ENCODE peak calls at places on chromosome 1, in six cellular contexts. V, Y, I, W, P and N are unnamed samples.

GRCh38 chr1:207565546-207566468 is 69.8 kb downstream of the CR1 start:
- DNase-seq in V (peak; percentile 27), Y (no peak), I (no peak), W (no peak), P (no peak), N (no peak)

GRCh38 chr1:234778215-234779159 is 168.5 kb upstream of the IRF2BP2 start:
- DNase-seq in V (no peak), Y (no peak), I (no peak), W (no peak), P (peak; percentile 46), N (peak; percentile 95)

GRCh38 chr1:173635116-173635515 is at the start of gene TEX50:
- DNase-seq in V (peak; percentile 21), Y (no peak), I (no peak), W (no peak), P (no peak), N (no peak)

GRCh38 chr1:219279017-219279770 is 105.5 kb downstream of the LYPLAL1 start:
- DNase-seq in V (peak; percentile 61), Y (no peak), I (no peak), W (no peak), P (no peak), N (no peak)

GRCh38 chr1:43632135-43632670 is 17.7 kb upstream of the KDM4A start:
- DNase-seq in V (no peak), Y (no peak), I (no peak), W (no peak), P (no peak), N (no peak)

GRCh38 chr1:119327436-119328155 is 41.0 kb upstream of the HAO2 start:
- DNase-seq in V (no peak), Y (peak; percentile 62), I (peak; percentile 14), W (peak; percentile 36), P (no peak), N (no peak)

GRCh38 chr1:55275976-55276375 is 60.8 kb upstream of the USP24 start:
- DNase-seq in V (no peak), Y (no peak), I (no peak), W (no peak), P (no peak), N (no peak)

GRCh38 chr1:208834346-208835081 is 590.3 kb upstream of the PLXNA2 start:
- DNase-seq in V (no peak), Y (no peak), I (no peak), W (no peak), P (no peak), N (peak; percentile 78)

GRCh38 chr1:245583575-245584330 is 429.0 kb downstream of the KIF26B start:
- DNase-seq in V (peak; percentile 26), Y (no peak), I (no peak), W (no peak), P (no peak), N (no peak)

GRCh38 chr1:55288245-55288644 is 73.1 kb upstream of the USP24 start:
- DNase-seq in V (no peak), Y (peak; percentile 19), I (no peak), W (no peak), P (peak; percentile 25), N (peak; percentile 72)

GRCh38 chr1:2240251-2241156 is 12.4 kb downstream of the SKI start:
- DNase-seq in V (no peak), Y (peak; percentile 69), I (peak; percentile 69), W (no peak), P (peak; percentile 76), N (no peak)

GRCh38 chr1:6254691-6255090 is 6.2 kb downstream of the GPR153 start:
- DNase-seq in V (no peak), Y (no peak), I (no peak), W (no peak), P (no peak), N (no peak)

GRCh38 chr1:234617986-234618725 is 8.2 kb upstream of the IRF2BP2 start:
- DNase-seq in V (no peak), Y (no peak), I (no peak), W (no peak), P (no peak), N (no peak)

GRCh38 chr1:29757866-29758763 is 521.8 kb downstream of the PTPRU start:
- DNase-seq in V (no peak), Y (no peak), I (no peak), W (no peak), P (no peak), N (peak; percentile 80)

GRCh38 chr1:85118751-85119150 is 70.5 kb upstream of the MCOLN3 start:
- DNase-seq in V (no peak), Y (no peak), I (no peak), W (no peak), P (no peak), N (no peak)

GRCh38 chr1:23984417-23985186 is 4.5 kb upstream of the SRSF10 start:
- DNase-seq in V (peak; percentile 45), Y (peak; percentile 38), I (no peak), W (no peak), P (no peak), N (no peak)

GRCh38 chr1:113567427-113567826 is 177.1 kb downstream of the MAGI3 start:
- DNase-seq in V (peak; percentile 4), Y (no peak), I (no peak), W (no peak), P (no peak), N (no peak)

GRCh38 chr1:181341026-181341632 is 142.2 kb upstream of the CACNA1E start:
- DNase-seq in V (no peak), Y (no peak), I (no peak), W (no peak), P (no peak), N (no peak)

GRCh38 chr1:230016139-230016538 is 50.9 kb upstream of the GALNT2 start:
- DNase-seq in V (no peak), Y (no peak), I (no peak), W (no peak), P (no peak), N (no peak)

GRCh38 chr1:243488459-243489163 is 232.8 kb downstream of the SDCCAG8 start:
- DNase-seq in V (no peak), Y (no peak), I (no peak), W (no peak), P (no peak), N (no peak)

GRCh38 chr1:119732465-119733168 is 20.9 kb downstream of the PHGDH start:
- DNase-seq in V (no peak), Y (no peak), I (peak; percentile 41), W (no peak), P (no peak), N (no peak)

GRCh38 chr1:74193908-74194307 is 4.1 kb downstream of the LRRIQ3 start:
- DNase-seq in V (no peak), Y (no peak), I (no peak), W (no peak), P (no peak), N (no peak)

GRCh38 chr1:206633708-206634121 is 1.6 kb upstream of the DYRK3 start:
- DNase-seq in V (no peak), Y (peak; percentile 11), I (peak; percentile 34), W (no peak), P (no peak), N (no peak)

GRCh38 chr1:158002022-158002629 is 8.7 kb downstream of the KIRREL1 start:
- DNase-seq in V (no peak), Y (no peak), I (no peak), W (no peak), P (no peak), N (no peak)

DNA sequence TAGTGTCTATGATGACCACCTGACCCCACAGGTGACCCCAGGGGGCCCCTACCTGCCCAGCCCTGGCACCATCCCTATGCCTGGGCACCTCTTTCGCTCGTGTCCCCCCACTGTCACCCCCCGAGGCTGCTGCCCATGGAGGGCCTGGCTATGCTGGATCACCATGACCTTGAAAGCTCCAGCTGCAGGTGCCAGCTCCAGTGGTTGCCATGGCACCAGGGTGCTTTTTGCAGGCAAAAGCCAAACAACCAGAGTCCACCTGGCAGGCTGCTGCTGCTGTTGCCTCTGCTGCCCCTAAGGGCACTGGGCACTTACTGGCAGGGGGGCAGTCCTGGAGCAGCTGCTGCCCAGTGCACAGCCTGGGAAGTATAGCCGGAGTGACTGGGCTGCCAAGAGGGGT is 21.7 kb downstream of the ETNK2 start:
- DNase-seq in V (no peak), Y (no peak), I (no peak), W (peak; percentile 62), P (no peak), N (no peak)
- TF ChIP-seq POLR2A in V (no peak), Y (no peak), I (no peak), W (no peak), P (no peak), N (no peak)

GRCh38 chr1:91278754-91279153 is 125.9 kb downstream of the HFM1 start:
- DNase-seq in V (peak; percentile 18), Y (no peak), I (no peak), W (no peak), P (no peak), N (no peak)
- TF ChIP-seq CTCF in V (peak; percentile 45), Y (no peak), I (no peak), W (no peak), P (no peak), N (no peak)

GRCh38 chr1:200620273-200621131 is at the start of gene KIF14:
- DNase-seq in V (peak; percentile 93), Y (peak; percentile 95), I (peak; percentile 84), W (peak; percentile 89), P (peak; percentile 93), N (peak; percentile 97)
- TF ChIP-seq POLR2A in V (no peak), Y (no peak), I (no peak), W (no peak), P (no peak), N (no peak)

GRCh38 chr1:25517476-25518394 is 25.7 kb upstream of the LDLRAP1 start:
- DNase-seq in V (no peak), Y (no peak), I (no peak), W (no peak), P (no peak), N (no peak)
- TF ChIP-seq CTCF in V (no peak), Y (no peak), I (no peak), W (no peak), P (no peak), N (no peak)